ENCODE peak calls at places on chromosomes 13 and 19, in four cellular contexts. Q is mucosa of descending colon, I is neural progenitor cell, B is OCI-LY7. E is an unnamed sample.

GRCh38 chr19:45508931-45509691 is 1.8 kb downstream of the VASP start:
- DNase-seq in Q (peak; percentile 79), I (peak; percentile 77), B (peak; percentile 75), E (peak; percentile 94)

GRCh38 chr13:113997845-113998751 is 24.2 kb upstream of the C13orf46 start:
- DNase-seq in Q (peak; percentile 34), I (no peak), B (no peak), E (peak; percentile 80)

GRCh38 chr19:29293736-29294342 is 80.9 kb upstream of the UQCRFS1 start:
- DNase-seq in Q (no peak), I (no peak), B (no peak), E (no peak)

GRCh38 chr19:49855676-49856573 is 5.0 kb downstream of the PTOV1 start:
- DNase-seq in Q (peak; percentile 5), I (no peak), B (no peak), E (no peak)

GRCh38 chr19:46674416-46675178 is 13.6 kb upstream of the DACT3 start:
- DNase-seq in Q (no peak), I (peak; percentile 66), B (no peak), E (no peak)

GRCh38 chr13:111393221-111393790 is 72.9 kb downstream of the TEX29 start:
- DNase-seq in Q (no peak), I (no peak), B (no peak), E (no peak)

GRCh38 chr13:64333888-64334287 is 2896.2 kb downstream of the PCDH9 start:
- DNase-seq in Q (no peak), I (peak; percentile 68), B (no peak), E (no peak)

GRCh38 chr13:75480691-75481175 is 1.2 kb downstream of the TBC1D4 start:
- DNase-seq in Q (peak; percentile 77), I (peak; percentile 65), B (peak; percentile 82), E (peak; percentile 73)

GRCh38 chr19:33396701-33397535 is 23.4 kb downstream of the CEBPG start:
- DNase-seq in Q (no peak), I (peak; percentile 49), B (no peak), E (peak; percentile 27)

GRCh38 chr13:66218583-66218982 is 1011.6 kb downstream of the PCDH9 start:
- DNase-seq in Q (no peak), I (peak; percentile 47), B (no peak), E (no peak)

GRCh38 chr19:48819366-48819816 is 8.6 kb upstream of the BCAT2 start:
- DNase-seq in Q (peak; percentile 93), I (no peak), B (no peak), E (no peak)

GRCh38 chr19:55683449-55684261 is 8.6 kb downstream of the EPN1 start:
- DNase-seq in Q (peak; percentile 86), I (no peak), B (no peak), E (peak; percentile 54)

GRCh38 chr19:50506700-50507099 is 4.3 kb downstream of the JOSD2 start:
- DNase-seq in Q (no peak), I (no peak), B (no peak), E (no peak)

GRCh38 chr19:35592226-35592625 is 6.3 kb downstream of the PMIS2 start:
- DNase-seq in Q (peak; percentile 19), I (peak; percentile 76), B (peak; percentile 59), E (no peak)

GRCh38 chr19:48573163-48573505 is 21.2 kb downstream of the SULT2B1 start:
- DNase-seq in Q (no peak), I (peak; percentile 67), B (no peak), E (no peak)

GRCh38 chr19:4870025-4870700 is 2.7 kb upstream of the PLIN3 start:
- DNase-seq in Q (peak; percentile 47), I (no peak), B (no peak), E (peak; percentile 81)

GRCh38 chr13:58620171-58620570 is 988.6 kb downstream of the PCDH17 start:
- DNase-seq in Q (no peak), I (peak; percentile 28), B (no peak), E (no peak)

GRCh38 chr13:112012004-112012704 is 54.8 kb upstream of the SOX1 start:
- DNase-seq in Q (no peak), I (peak; percentile 23), B (no peak), E (peak; percentile 86)

GRCh38 chr19:34649886-34650543 is 26.9 kb downstream of the SCGB2B2 start:
- DNase-seq in Q (no peak), I (no peak), B (no peak), E (no peak)

GRCh38 chr19:55418185-55418584 is 10.6 kb upstream of the UBE2S start:
- DNase-seq in Q (peak; percentile 80), I (peak; percentile 86), B (peak; percentile 76), E (peak; percentile 52)

GRCh38 chr19:42191855-42192254 is 25.6 kb downstream of the DEDD2 start:
- DNase-seq in Q (peak; percentile 96), I (no peak), B (no peak), E (no peak)

GRCh38 chr13:37540228-37540627 is 58.3 kb downstream of the POSTN start:
- DNase-seq in Q (no peak), I (no peak), B (no peak), E (no peak)

GRCh38 chr19:49616945-49617344 is 23.0 kb downstream of the RRAS start:
- DNase-seq in Q (no peak), I (no peak), B (no peak), E (no peak)

GRCh38 chr13:39417643-39418042 is 185.3 kb downstream of the LHFPL6 start:
- DNase-seq in Q (no peak), I (peak; percentile 49), B (no peak), E (no peak)

GRCh38 chr13:42649761-42650289 is 75.9 kb downstream of the TNFSF11 start:
- DNase-seq in Q (no peak), I (no peak), B (no peak), E (no peak)

GRCh38 chr13:38002596-38002995 is 133.0 kb upstream of the TRPC4 start:
- DNase-seq in Q (peak; percentile 55), I (no peak), B (no peak), E (no peak)

GRCh38 chr19:1830978-1831377 is 17.3 kb downstream of the REXO1 start:
- DNase-seq in Q (no peak), I (no peak), B (no peak), E (no peak)

GRCh38 chr19:1836458-1837221 is 11.6 kb downstream of the REXO1 start:
- DNase-seq in Q (no peak), I (no peak), B (no peak), E (no peak)

GRCh38 chr19:1832046-1832663 is 16.1 kb downstream of the REXO1 start:
- DNase-seq in Q (no peak), I (no peak), B (no peak), E (no peak)

GRCh38 chr19:1830568-1830967 is 17.7 kb downstream of the REXO1 start:
- DNase-seq in Q (no peak), I (no peak), B (no peak), E (no peak)

GRCh38 chr19:1833540-1833939 is 14.7 kb downstream of the REXO1 start:
- DNase-seq in Q (no peak), I (no peak), B (no peak), E (no peak)
- H3K4me1 ChIP-seq in Q (peaks cover 9% of the 10 kb centered on the region), I (no peaks in the 10 kb centered on the region), B (peaks cover 3% of the 10 kb centered on the region), E (peaks cover 6% of the 10 kb centered on the region)

GRCh38 chr19:6568010-6568411 is 22.9 kb downstream of the CD70 start:
- DNase-seq in Q (no peak), I (no peak), B (no peak), E (no peak)
- TF ChIP-seq CTCF in Q (no peak), I (no peak), B (no peak), E (no peak)

GRCh38 chr19:577439-578392 is 5.3 kb downstream of the BSG start:
- DNase-seq in Q (no peak), I (no peak), B (no peak), E (peak; percentile 73)

GRCh38 chr19:581399-582111 is 8.1 kb upstream of the HCN2 start:
- DNase-seq in Q (no peak), I (no peak), B (no peak), E (no peak)

GRCh38 chr19:580274-580835 is 8.0 kb downstream of the BSG start:
- DNase-seq in Q (no peak), I (no peak), B (no peak), E (no peak)

GRCh38 chr19:579842-580155 is 7.4 kb downstream of the BSG start:
- DNase-seq in Q (no peak), I (no peak), B (no peak), E (no peak)

DNA sequence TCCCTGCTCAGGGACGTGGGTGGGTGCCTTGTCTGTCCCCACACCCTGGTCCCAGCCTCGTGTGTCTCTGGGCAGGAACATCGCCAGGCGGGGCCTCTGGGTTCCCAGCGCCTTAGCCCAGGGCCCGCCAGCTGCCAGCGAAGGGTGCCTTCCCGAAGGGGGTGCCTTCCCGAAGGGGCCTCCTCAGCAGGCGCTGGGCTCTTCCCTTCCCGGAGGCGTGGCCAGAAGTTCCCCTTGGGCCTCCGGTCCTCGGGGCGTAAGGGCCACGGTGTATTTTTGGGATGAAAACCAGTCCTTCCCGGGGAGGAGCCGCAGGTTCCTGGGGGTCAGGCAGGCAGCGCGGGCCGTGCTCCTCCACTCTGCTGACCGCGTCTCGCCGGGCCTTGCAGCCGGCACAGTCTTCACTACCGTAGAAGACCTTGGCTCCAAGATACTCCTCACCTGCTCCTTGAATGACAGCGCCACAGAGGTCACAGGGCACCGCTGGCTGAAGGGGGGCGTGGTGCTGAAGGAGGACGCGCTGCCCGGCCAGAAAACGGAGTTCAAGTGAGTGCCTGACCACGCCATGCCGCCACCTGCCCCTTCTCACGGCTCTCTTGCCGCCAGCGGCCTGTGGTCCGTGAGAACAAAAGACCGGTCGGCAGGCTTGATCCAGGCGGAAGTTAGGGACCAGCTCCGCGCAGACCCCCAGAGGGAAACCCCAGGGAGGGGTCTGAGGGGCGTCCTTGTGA is 6.9 kb downstream of the BSG start:
- DNase-seq in Q (no peak), I (no peak), B (no peak), E (no peak)
- H3K4me1 ChIP-seq in Q (peaks cover 22% of the 10 kb centered on the region), I (peaks cover 14% of the 10 kb centered on the region), B (peaks cover 16% of the 10 kb centered on the region), E (peaks cover 30% of the 10 kb centered on the region)

GRCh38 chr19:43779147-43779819 is 1.5 kb downstream of the KCNN4 start:
- DNase-seq in Q (peak; percentile 79), I (no peak), B (no peak), E (peak; percentile 56)

GRCh38 chr19:43781630-43782310 is 997 bp upstream of the KCNN4 start:
- DNase-seq in Q (no peak), I (no peak), B (peak; percentile 27), E (no peak)

GRCh38 chr19:43778651-43779050 is 2.1 kb downstream of the KCNN4 start:
- DNase-seq in Q (no peak), I (no peak), B (peak; percentile 82), E (no peak)

GRCh38 chr19:43780706-43781525 is at the start of gene KCNN4:
- DNase-seq in Q (peak; percentile 79), I (no peak), B (peak; percentile 77), E (peak; percentile 54)

DNA sequence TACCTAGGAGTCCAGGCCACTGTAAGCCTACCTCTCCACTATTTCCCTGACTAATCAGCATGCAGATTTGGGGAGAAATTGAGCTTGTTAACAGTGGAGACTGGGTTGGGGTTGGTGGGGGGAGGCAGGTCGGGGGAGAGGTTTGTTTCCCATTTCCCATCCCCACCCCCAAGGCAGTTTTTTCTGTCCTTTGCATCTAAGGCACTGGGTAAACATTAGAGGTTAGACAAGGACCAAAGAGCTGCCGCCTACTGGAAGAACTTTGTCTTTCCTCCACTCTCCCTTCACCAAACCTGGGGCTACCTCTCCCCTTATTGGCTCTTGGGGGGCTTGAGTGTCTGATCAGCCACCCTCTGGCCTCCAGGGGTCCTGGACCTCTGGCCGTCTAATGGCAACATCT is 953 bp downstream of the KCNN4 start:
- DNase-seq in Q (peak; percentile 66), I (no peak), B (peak; percentile 75), E (no peak)
- TF ChIP-seq CTCF in Q (no peak), I (no peak), B (peak; percentile 76), E (no peak)